ENCODE peak calls at places on chromosomes 11 and 22, in six cellular contexts. Q is tibial artery; Y is skeletal muscle cell; X is fibroblast of mammary gland; B is CD8-positive, alpha-beta T cell; G is pancreas. R is an unnamed sample.

GRCh38 chr11:126115820-126116319 is 53.2 kb upstream of the CDON start:
- DNase-seq in Q (peak; percentile 90), Y (no peak), X (peak; percentile 85), B (no peak), G (peak; percentile 86), R (peak; percentile 98)

GRCh38 chr11:59668188-59668949 is 468 bp downstream of the PATL1 start:
- DNase-seq in Q (peak; percentile 62), Y (no peak), X (peak; percentile 42), B (no peak), G (peak; percentile 54), R (peak; percentile 59)

GRCh38 chr22:50274311-50274710 is 4.1 kb upstream of the MAPK11 start:
- DNase-seq in Q (no peak), Y (no peak), X (peak; percentile 62), B (peak; percentile 42), G (no peak), R (peak; percentile 33)

GRCh38 chr22:37896181-37896592 is 9.9 kb upstream of the MICALL1 start:
- DNase-seq in Q (no peak), Y (no peak), X (peak; percentile 23), B (peak; percentile 55), G (no peak), R (no peak)

GRCh38 chr11:50075856-50076255 is 43.2 kb downstream of the OR4C45 start:
- DNase-seq in Q (no peak), Y (no peak), X (no peak), B (no peak), G (no peak), R (no peak)

GRCh38 chr11:78420796-78421209 is 3.2 kb upstream of the GAB2 start:
- DNase-seq in Q (peak; percentile 76), Y (peak; percentile 81), X (peak; percentile 88), B (no peak), G (no peak), R (peak; percentile 26)

GRCh38 chr22:43014062-43014875 is 680 bp downstream of the PACSIN2 start:
- DNase-seq in Q (no peak), Y (no peak), X (peak; percentile 30), B (peak; percentile 45), G (peak; percentile 55), R (peak; percentile 53)

GRCh38 chr22:42080287-42080686 is 787 bp downstream of the SMDT1 start:
- DNase-seq in Q (no peak), Y (no peak), X (peak; percentile 53), B (peak; percentile 22), G (peak; percentile 43), R (no peak)

GRCh38 chr11:64250875-64251721 is at the start of gene PLCB3:
- DNase-seq in Q (no peak), Y (no peak), X (no peak), B (peak; percentile 62), G (peak; percentile 38), R (peak; percentile 51)

GRCh38 chr11:83070878-83071640 is 638 bp downstream of the RAB30 start:
- DNase-seq in Q (peak; percentile 55), Y (no peak), X (peak; percentile 27), B (peak; percentile 30), G (peak; percentile 29), R (peak; percentile 53)

GRCh38 chr22:49965291-49966040 is 4.9 kb downstream of the PIM3 start:
- DNase-seq in Q (peak; percentile 18), Y (no peak), X (no peak), B (no peak), G (peak; percentile 25), R (no peak)

GRCh38 chr11:63670077-63670737 is 969 bp downstream of the ATL3 start:
- DNase-seq in Q (no peak), Y (no peak), X (peak; percentile 67), B (no peak), G (no peak), R (no peak)

GRCh38 chr22:19932367-19933206 is 9.0 kb upstream of the COMT start:
- DNase-seq in Q (peak; percentile 57), Y (no peak), X (no peak), B (no peak), G (no peak), R (no peak)

GRCh38 chr22:44151661-44152060 is 29.1 kb upstream of the PARVG start:
- DNase-seq in Q (no peak), Y (no peak), X (peak; percentile 74), B (no peak), G (no peak), R (peak; percentile 75)

GRCh38 chr11:75777461-75778110 is 9.0 kb downstream of the DGAT2 start:
- DNase-seq in Q (no peak), Y (no peak), X (peak; percentile 8), B (no peak), G (no peak), R (no peak)

GRCh38 chr22:46577361-46578249 is 40.2 kb upstream of the CELSR1 start:
- DNase-seq in Q (no peak), Y (no peak), X (no peak), B (no peak), G (no peak), R (no peak)

GRCh38 chr11:316031-316701 is 2.3 kb downstream of the IFITM1 start:
- DNase-seq in Q (peak; percentile 21), Y (no peak), X (no peak), B (no peak), G (no peak), R (no peak)
- H3K4me3 ChIP-seq in Q (peak overlapping the region; percentile 50), Y (peak overlapping the region; percentile 52), X (peak overlapping the region; percentile 16), B (peak overlapping the region; percentile 97), G (peak overlapping the region; percentile 14), R (peak overlapping the region; percentile 59)

DNA sequence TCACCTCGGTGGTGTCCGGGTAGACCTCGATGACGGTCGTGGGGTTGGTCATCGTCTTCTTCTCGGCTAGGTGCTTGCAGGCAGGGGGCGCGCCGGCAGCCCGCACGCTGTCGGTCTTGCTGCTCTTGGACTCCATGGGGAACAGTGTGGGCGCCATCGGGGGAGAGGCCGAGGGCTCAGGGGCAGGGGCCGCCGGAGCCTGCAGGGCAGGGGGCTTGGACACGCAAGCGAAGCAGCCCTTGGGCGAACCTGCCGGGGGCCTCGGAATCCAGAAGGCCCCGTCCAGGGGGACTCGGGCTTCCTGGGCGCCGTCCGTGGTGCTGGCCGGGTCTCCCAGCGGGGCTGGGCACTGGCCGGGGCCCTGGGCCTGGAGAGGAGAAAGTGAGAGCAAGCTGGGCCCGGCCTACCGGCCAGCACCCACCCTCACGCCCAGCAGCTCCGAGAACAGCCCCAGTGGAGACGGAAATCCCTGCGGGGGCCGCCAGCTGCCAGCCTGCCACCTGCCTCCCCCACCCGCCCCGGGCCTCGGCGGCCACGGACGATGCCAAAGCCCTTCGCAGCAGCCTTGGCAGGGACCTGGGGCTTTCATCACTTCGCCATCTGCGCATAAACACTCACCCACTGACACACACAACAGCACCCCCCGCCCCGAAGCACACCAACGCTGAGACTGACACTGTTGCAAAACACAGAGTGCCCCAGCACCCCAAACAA is 2.5 kb downstream of the IFITM10 start:
- DNase-seq in Q (no peak), Y (no peak), X (no peak), B (no peak), G (no peak), R (no peak)
- H3K4me3 ChIP-seq in Q (peak overlapping the region; percentile 62), Y (peak overlapping the region; percentile 71), X (no peak overlapping the region), B (no peak overlapping the region), G (no peak overlapping the region), R (no peak overlapping the region)

DNA sequence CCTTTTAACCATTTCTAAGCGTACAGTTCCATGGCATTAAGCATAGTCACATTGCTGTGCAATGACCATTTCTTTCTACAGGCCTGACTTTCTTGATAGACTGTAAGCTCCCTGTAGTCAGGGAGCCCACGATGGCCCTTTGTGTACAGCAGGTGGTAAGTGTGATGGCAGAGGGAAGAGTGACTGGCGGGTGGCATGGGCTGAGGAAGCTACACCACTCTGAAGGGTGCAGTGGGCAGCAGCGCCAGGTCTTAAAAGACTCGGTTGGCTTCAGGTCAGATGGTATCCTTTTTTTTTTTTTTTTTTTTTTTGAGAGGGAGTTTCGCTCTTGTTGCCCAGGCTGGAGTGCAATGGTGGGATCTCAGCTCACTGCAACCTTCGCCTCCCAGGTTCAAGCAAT is 1.6 kb downstream of the PPM1F start:
- DNase-seq in Q (no peak), Y (no peak), X (no peak), B (no peak), G (no peak), R (no peak)
- H3K4me3 ChIP-seq in Q (no peak overlapping the region), Y (no peak overlapping the region), X (no peak overlapping the region), B (no peak overlapping the region), G (no peak overlapping the region), R (no peak overlapping the region)

GRCh38 chr22:21106000-21106399 is 60.3 kb downstream of the LRRC74B start:
- DNase-seq in Q (no peak), Y (no peak), X (no peak), B (no peak), G (no peak), R (no peak)
- H3K4me3 ChIP-seq in Q (no peak overlapping the region), Y (no peak overlapping the region), X (no peak overlapping the region), B (no peak overlapping the region), G (no peak overlapping the region), R (no peak overlapping the region)

GRCh38 chr11:110289472-110289871 is 6.9 kb downstream of the RDX start:
- DNase-seq in Q (no peak), Y (no peak), X (peak; percentile 54), B (no peak), G (no peak), R (peak; percentile 16)
- H3K4me3 ChIP-seq in Q (no peak overlapping the region), Y (no peak overlapping the region), X (no peak overlapping the region), B (no peak overlapping the region), G (no peak overlapping the region), R (no peak overlapping the region)

GRCh38 chr11:117583063-117583801 is 213.8 kb downstream of the DSCAML1 start:
- DNase-seq in Q (no peak), Y (no peak), X (no peak), B (no peak), G (no peak), R (no peak)

GRCh38 chr11:117579148-117579547 is 217.9 kb downstream of the DSCAML1 start:
- DNase-seq in Q (peak; percentile 18), Y (no peak), X (no peak), B (no peak), G (no peak), R (no peak)

GRCh38 chr11:117582491-117582890 is 214.5 kb downstream of the DSCAML1 start:
- DNase-seq in Q (no peak), Y (no peak), X (no peak), B (no peak), G (no peak), R (no peak)

GRCh38 chr11:117584056-117584830 is 212.8 kb downstream of the DSCAML1 start:
- DNase-seq in Q (no peak), Y (no peak), X (peak; percentile 37), B (no peak), G (no peak), R (peak; percentile 41)

DNA sequence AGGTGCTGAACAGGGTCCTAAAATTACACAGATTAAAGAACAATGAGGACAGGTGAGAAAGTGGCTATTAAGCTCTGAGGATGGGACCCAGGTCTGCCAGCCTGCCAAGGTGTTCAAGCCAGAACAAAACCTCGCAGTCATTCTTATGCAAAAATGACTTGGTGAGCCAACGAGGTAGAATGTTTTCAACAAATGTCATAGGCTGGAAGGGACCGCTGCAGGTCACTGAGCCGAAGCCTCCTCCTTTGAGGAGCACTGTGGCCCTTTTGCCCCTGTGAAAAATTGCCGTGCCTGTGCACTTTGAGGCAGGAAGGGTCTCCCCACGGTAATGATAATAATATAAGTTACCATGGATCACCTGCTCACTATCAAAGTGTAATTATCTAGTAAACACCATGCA is 216.2 kb downstream of the DSCAML1 start:
- DNase-seq in Q (no peak), Y (no peak), X (no peak), B (no peak), G (no peak), R (no peak)
- H3K4me3 ChIP-seq in Q (no peak overlapping the region), Y (no peak overlapping the region), X (no peak overlapping the region), B (no peak overlapping the region), G (no peak overlapping the region), R (no peak overlapping the region)